ENCODE peak calls at places on chromosomes 3 and 15, in four cellular contexts. X is H9, S is GM23248, Z is mammary epithelial cell. V is an unnamed sample.

GRCh38 chr3:33146791-33147445 is 33.1 kb downstream of the CRTAP start:
- DNase-seq in S (peak; percentile 32), Z (no peak), X (no peak), V (no peak)

GRCh38 chr3:177431525-177432255 is 234.4 kb upstream of the TBL1XR1 start:
- DNase-seq in Z (no peak), S (no peak), X (no peak), V (no peak)

GRCh38 chr3:156630081-156630772 is 44.2 kb upstream of the TIPARP start:
- DNase-seq in Z (peak; percentile 68), X (no peak), S (peak; percentile 62), V (peak; percentile 53)

GRCh38 chr15:29103825-29104565 is 165.6 kb downstream of the NSMCE3 start:
- DNase-seq in Z (peak; percentile 57), X (peak; percentile 91), S (peak; percentile 90), V (no peak)

GRCh38 chr15:63896336-63897115 is 62.8 kb upstream of the HERC1 start:
- DNase-seq in X (no peak), Z (peak; percentile 37), S (peak; percentile 77), V (no peak)

GRCh38 chr3:74267583-74268184 is 346.8 kb downstream of the CNTN3 start:
- DNase-seq in S (peak; percentile 74), X (peak; percentile 52), Z (peak; percentile 46), V (peak; percentile 1)

GRCh38 chr15:77525411-77525811 is 104.7 kb downstream of the HMG20A start:
- DNase-seq in S (no peak), Z (no peak), X (no peak), V (no peak)

GRCh38 chr3:33645060-33645841 is 72.8 kb downstream of the CLASP2 start:
- DNase-seq in X (no peak), Z (peak; percentile 55), S (peak; percentile 68), V (no peak)

GRCh38 chr15:25059698-25060471 is 105.1 kb downstream of the SNRPN start:
- DNase-seq in X (peak; percentile 22), Z (no peak), S (no peak), V (no peak)

GRCh38 chr3:127889976-127890650 is 24.9 kb upstream of the KBTBD12 start:
- DNase-seq in Z (no peak), X (no peak), S (peak; percentile 32), V (no peak)

GRCh38 chr3:157905885-157906284 is 200.3 kb downstream of the SHOX2 start:
- DNase-seq in Z (no peak), S (no peak), X (no peak), V (no peak)

GRCh38 chr3:101803152-101803782 is 24.3 kb downstream of the NXPE3 start:
- DNase-seq in X (no peak), Z (peak; percentile 50), S (peak; percentile 77), V (no peak)

GRCh38 chr15:65318870-65319356 is 14.4 kb downstream of the RNU5B-1 start:
- DNase-seq in S (peak; percentile 85), X (peak; percentile 88), Z (peak; percentile 67), V (no peak)

GRCh38 chr15:85704720-85705119 is 90.0 kb downstream of the KLHL25 start:
- DNase-seq in X (no peak), S (peak; percentile 68), Z (no peak), V (no peak)

GRCh38 chr3:142523921-142524566 is 54.5 kb downstream of the ATR start:
- DNase-seq in X (no peak), Z (no peak), S (no peak), V (no peak)

GRCh38 chr15:43390723-43391122 is 19.8 kb downstream of the TUBGCP4 start:
- DNase-seq in Z (no peak), X (no peak), S (peak; percentile 28), V (no peak)

GRCh38 chr3:60225848-60226247 is 1025.4 kb downstream of the FHIT start:
- DNase-seq in S (no peak), X (no peak), Z (no peak), V (no peak)

GRCh38 chr15:35854398-35854797 is 308.4 kb upstream of the DPH6 start:
- DNase-seq in Z (no peak), X (no peak), S (no peak), V (no peak)

GRCh38 chr3:25693238-25693637 is 28.5 kb upstream of the TOP2B start:
- DNase-seq in S (no peak), X (no peak), Z (no peak), V (no peak)

GRCh38 chr3:13504161-13504831 is 24.2 kb downstream of the HDAC11 start:
- DNase-seq in S (peak; percentile 31), Z (no peak), X (no peak), V (no peak)

GRCh38 chr15:85330941-85331588 is 49.3 kb upstream of the AKAP13 start:
- DNase-seq in Z (peak; percentile 93), X (peak; percentile 93), S (peak; percentile 95), V (peak; percentile 80)

GRCh38 chr3:37833790-37834189 is 27.9 kb upstream of the CTDSPL start:
- DNase-seq in X (no peak), S (peak; percentile 9), Z (no peak), V (no peak)

GRCh38 chr3:185950720-185951119 is 12.9 kb upstream of the TRA2B start:
- DNase-seq in Z (peak; percentile 40), X (no peak), S (no peak), V (no peak)

GRCh38 chr3:186060222-186060621 is 48.7 kb downstream of the ETV5 start:
- DNase-seq in S (no peak), X (no peak), Z (no peak), V (no peak)

GRCh38 chr15:66388576-66388975 is 1.9 kb downstream of the MAP2K1 start:
- DNase-seq in Z (no peak), S (no peak), X (no peak), V (no peak)
- H3K9ac ChIP-seq in Z (peak overlapping the region; percentile 98), S (peak overlapping the region; percentile 81), X (no peak overlapping the region), V (peak overlapping the region; percentile 78)

GRCh38 chr3:106014518-106014917 is 145.7 kb upstream of the CBLB start:
- DNase-seq in Z (no peak), X (no peak), S (peak; percentile 18), V (no peak)
- H3K79me2 ChIP-seq in Z (no peaks in the 10 kb centered on the region), X (no peaks in the 10 kb centered on the region), S (no peaks in the 10 kb centered on the region), V (no peaks in the 10 kb centered on the region)

GRCh38 chr15:87816016-87816415 is 440.5 kb downstream of the NTRK3 start:
- DNase-seq in X (no peak), Z (no peak), S (peak; percentile 30), V (no peak)

GRCh38 chr15:87816811-87817210 is 439.7 kb downstream of the NTRK3 start:
- DNase-seq in S (peak; percentile 93), X (no peak), Z (peak; percentile 96), V (peak; percentile 23)

GRCh38 chr15:87817553-87817952 is 439.0 kb downstream of the NTRK3 start:
- DNase-seq in Z (no peak), S (peak; percentile 39), X (no peak), V (no peak)
- H3K9ac ChIP-seq in Z (no peak overlapping the region), S (peak overlapping the region; percentile 31), X (no peak overlapping the region), V (no peak overlapping the region)

DNA sequence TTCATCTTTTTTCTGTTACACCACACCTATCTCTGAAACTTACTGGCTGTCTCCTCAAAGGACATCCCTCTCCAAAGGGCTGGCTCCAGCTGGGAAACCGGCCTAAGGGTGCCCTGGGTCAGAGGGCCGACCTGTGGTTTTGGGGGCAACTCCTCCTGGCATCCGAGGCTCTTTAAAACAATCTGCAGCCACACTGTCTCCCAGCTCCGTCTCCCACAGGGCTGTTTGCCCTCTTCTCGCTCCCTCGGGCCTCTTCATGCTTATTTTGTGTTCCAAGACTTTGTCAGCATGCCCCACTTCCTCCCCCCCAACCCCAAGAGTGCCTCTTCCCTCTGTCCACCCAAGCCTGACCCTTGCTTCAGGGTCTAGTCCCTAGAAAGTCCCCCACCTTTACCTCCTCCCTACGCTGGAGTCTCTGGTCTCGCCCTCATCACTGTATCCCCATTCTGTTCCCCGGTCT is 1.3 kb upstream of the CSK start:
- DNase-seq in S (no peak), Z (no peak), X (no peak), V (no peak)
- H3K79me2 ChIP-seq in S (peaks cover 33% of the 10 kb centered on the region), Z (peaks cover 33% of the 10 kb centered on the region), X (no peaks in the 10 kb centered on the region), V (peaks cover 32% of the 10 kb centered on the region)